ENCODE peak calls at places on chromosomes 11 and 22, in six cellular contexts. E is neuronal stem cell, T is mesendoderm, S is IMR-90, F is H9, W is trophoblast cell. B is an unnamed sample. For H3K4me1, the result is how much of the 10 kb centered on the place peaks cover.

GRCh38 chr11:101321222-101321621 is 191.6 kb upstream of the PGR start:
- DNase-seq in W (peak), T (peak), F (peak), E (no peak), S (no peak), B (no peak)

GRCh38 chr22:16819249-16819648 is 6.0 kb downstream of the XKR3 start:
- DNase-seq in E (no peak), S (no peak), T (no peak), F (no peak), W (no peak), B (no peak)

GRCh38 chr11:22466809-22467208 is 128.6 kb downstream of the SLC17A6 start:
- DNase-seq in W (peak), T (peak), F (no peak), S (peak), E (no peak), B (peak)

GRCh38 chr11:7576671-7577225 is 62.9 kb downstream of the PPFIBP2 start:
- DNase-seq in S (peak), W (no peak), T (peak), F (no peak), E (no peak), B (no peak)

GRCh38 chr11:117835576-117835975 is 11.0 kb upstream of the FXYD2 start:
- DNase-seq in F (peak), E (no peak), S (no peak), W (no peak), T (no peak), B (no peak)

GRCh38 chr22:38260760-38261477 is 11.9 kb downstream of the TMEM184B start:
- DNase-seq in T (no peak), F (no peak), S (peak), E (peak), W (no peak), B (no peak)

GRCh38 chr11:72378704-72379383 is 55.5 kb downstream of the CLPB start:
- DNase-seq in T (no peak), W (no peak), E (no peak), S (peak), F (no peak), B (no peak)

GRCh38 chr11:76589945-76590630 is 80.5 kb downstream of the LRRC32 start:
- DNase-seq in T (no peak), W (no peak), F (no peak), S (no peak), E (no peak), B (no peak)

GRCh38 chr11:35043933-35044332 is 95.0 kb upstream of the CD44 start:
- DNase-seq in E (no peak), T (no peak), S (no peak), W (no peak), F (no peak), B (peak)

GRCh38 chr22:42273855-42274451 is 3.5 kb upstream of the TCF20 start:
- DNase-seq in F (peak), E (no peak), S (no peak), W (no peak), T (peak), B (peak)

GRCh38 chr22:30610299-30610698 is 3.3 kb downstream of the TCN2 start:
- DNase-seq in W (no peak), F (no peak), E (no peak), S (no peak), T (no peak), B (no peak)

GRCh38 chr22:34414467-34415440 is 494.5 kb upstream of the LARGE1 start:
- DNase-seq in W (peak), T (peak), E (peak), F (peak), S (no peak), B (no peak)

DNA sequence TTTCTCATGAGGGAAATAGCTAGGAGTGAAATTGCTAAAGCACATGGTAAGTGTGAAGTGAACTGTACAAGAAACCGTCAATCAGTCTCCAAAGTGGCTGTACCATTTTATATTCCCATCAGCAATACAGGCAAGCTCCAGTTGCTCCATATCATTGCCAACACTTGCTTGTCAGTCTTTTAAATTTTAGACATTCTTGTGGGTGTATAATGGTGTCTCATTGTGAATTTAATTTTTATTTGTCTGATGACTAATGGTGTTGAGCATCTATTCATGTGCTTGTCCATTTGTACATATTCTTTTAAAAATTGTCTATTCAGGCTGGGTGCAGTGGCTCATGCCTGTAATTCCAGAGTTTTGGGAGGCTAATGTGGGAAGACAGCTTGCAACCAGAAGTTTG is 34.1 kb upstream of the SMCO4 start:
- DNase-seq in T (no peak), E (no peak), F (no peak), W (no peak), S (peak), B (no peak)
- H2BK120ac ChIP-seq in T (no peak), E (no peak), F (no peak), W (no peak), S (no peak), B (no peak)

GRCh38 chr22:47884200-47884599 is 1121.8 kb downstream of the TBC1D22A start:
- DNase-seq in S (no peak), T (no peak), F (no peak), E (no peak), W (no peak), B (no peak)
- H3K4me1 ChIP-seq in S (under half), T (under half), F (under half), E (under half), W (under half), B (under half)

GRCh38 chr11:47184711-47185304 is 1.4 kb downstream of the PACSIN3 start:
- DNase-seq in S (no peak), T (no peak), W (no peak), F (no peak), E (no peak), B (peak)
- H2BK120ac ChIP-seq in S (peak), T (no peak), W (peak), F (no peak), E (peak), B (no peak)

GRCh38 chr11:133477263-133477625 is 55.1 kb downstream of the OPCML start:
- DNase-seq in F (no peak), T (no peak), E (no peak), W (no peak), S (no peak), B (no peak)
- H3K4me1 ChIP-seq in F (under half), T (under half), E (under half), W (under half), S (under half), B (under half)

DNA sequence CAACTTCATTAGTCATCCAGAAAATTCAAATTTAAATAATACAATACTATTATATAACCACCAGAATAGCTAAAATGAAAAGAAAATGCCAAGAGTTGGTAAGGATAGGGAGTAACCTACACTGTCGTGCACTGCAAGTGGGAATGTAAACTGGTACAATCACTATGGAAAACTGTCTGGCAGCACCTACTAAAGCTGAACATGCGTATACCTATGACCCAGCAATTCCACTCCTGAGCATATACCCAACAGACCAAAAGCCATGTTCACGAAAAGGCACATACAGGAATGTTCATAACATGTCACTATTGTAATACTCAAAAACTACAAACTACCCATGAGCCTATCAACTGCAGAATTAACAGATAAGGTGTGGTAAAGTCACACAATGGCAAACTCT is 32.7 kb downstream of the DENND5A start:
- DNase-seq in F (no peak), S (no peak), E (no peak), T (no peak), W (no peak), B (no peak)
- H2BK120ac ChIP-seq in F (no peak), S (no peak), E (no peak), T (no peak), W (no peak), B (no peak)

DNA sequence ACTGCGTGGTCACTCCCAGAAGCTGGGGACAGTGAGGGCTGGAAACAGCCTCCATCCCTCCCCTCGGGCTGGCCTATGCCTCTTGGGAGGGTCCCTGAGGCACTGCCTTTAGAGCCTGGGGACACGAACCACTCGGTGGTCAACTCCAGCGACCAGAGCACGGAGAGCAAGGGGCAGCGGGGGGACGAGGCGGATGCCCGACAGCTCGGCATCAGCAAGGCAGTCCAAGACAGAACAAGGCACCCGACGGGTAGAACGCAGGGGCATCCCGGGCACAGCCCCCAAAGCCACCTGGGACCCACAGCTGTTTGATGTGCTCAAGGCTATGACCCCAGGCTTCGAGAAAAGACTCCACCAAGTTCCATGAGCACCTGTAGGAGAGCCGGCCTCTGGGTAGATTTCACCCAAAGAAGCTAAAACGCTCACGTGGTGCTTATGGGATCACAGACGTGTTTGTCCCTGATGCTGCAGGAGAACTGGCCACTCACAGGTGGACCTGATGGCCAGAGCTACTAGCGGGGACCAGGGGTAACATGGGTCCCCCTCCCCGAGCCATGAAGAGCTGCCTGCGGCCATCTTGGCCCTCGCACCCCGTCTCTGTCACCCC is 510 bp upstream of the LSP1 start:
- DNase-seq in E (no peak), S (no peak), F (no peak), T (no peak), W (no peak), B (no peak)
- H3K4me1 ChIP-seq in E (under half), S (under half), F (under half), T (under half), W (under half), B (under half)